ENCODE peak calls at places on chromosomes 3 and 15, in six cellular contexts. L is tibial nerve, K is ovary, Y is right lobe of liver, P is sigmoid colon, G is esophagus muscularis mucosa. Q is an unnamed sample.
A peak's percentile ranks its signal among the peaks of the same experiment; 100 is the strongest.

GRCh38 chr3:102979682-102980378 is 545.0 kb downstream of the ZPLD1 start:
- DNase-seq in Y (peak; percentile 40), K (peak; percentile 81), L (peak; percentile 67), P (peak; percentile 94), G (no peak), Q (peak; percentile 7)

GRCh38 chr15:36373549-36373948 is 205.9 kb upstream of the CDIN1 start:
- DNase-seq in G (no peak), Y (no peak), L (no peak), K (no peak), P (no peak), Q (no peak)

GRCh38 chr3:170469151-170470062 is 50.7 kb downstream of the CLDN11 start:
- DNase-seq in G (peak; percentile 68), L (no peak), Y (no peak), P (peak; percentile 70), K (no peak), Q (no peak)

GRCh38 chr3:55167586-55168317 is 239.9 kb upstream of the LRTM1 start:
- DNase-seq in L (no peak), K (no peak), Y (no peak), G (peak; percentile 2), P (no peak), Q (no peak)

GRCh38 chr3:102038477-102039142 is 189.3 kb downstream of the NFKBIZ start:
- DNase-seq in Y (no peak), L (no peak), G (no peak), K (no peak), P (no peak), Q (no peak)

GRCh38 chr3:42772670-42773408 is at the start of gene CCDC13:
- DNase-seq in K (peak; percentile 92), P (peak; percentile 97), Y (peak; percentile 96), L (peak; percentile 88), G (peak; percentile 98), Q (peak; percentile 52)

GRCh38 chr15:29656636-29657475 is 165.4 kb downstream of the TJP1 start:
- DNase-seq in L (no peak), K (no peak), Y (peak; percentile 35), G (no peak), P (no peak), Q (no peak)

GRCh38 chr3:23648326-23648964 is 157.3 kb upstream of the UBE2E1 start:
- DNase-seq in P (no peak), G (peak; percentile 62), L (no peak), Y (no peak), K (no peak), Q (no peak)

GRCh38 chr15:79088426-79089205 is 2.0 kb downstream of the RASGRF1 start:
- DNase-seq in P (no peak), G (no peak), L (no peak), Y (no peak), K (no peak), Q (no peak)

GRCh38 chr15:36757189-36757814 is 177.9 kb downstream of the CDIN1 start:
- DNase-seq in G (no peak), Y (no peak), P (no peak), K (no peak), L (no peak), Q (peak; percentile 25)

GRCh38 chr3:158631986-158632385 is 12.3 kb upstream of the GFM1 start:
- DNase-seq in G (no peak), P (no peak), L (no peak), Y (no peak), K (no peak), Q (no peak)
- TF ChIP-seq POLR2A in G (no peak), P (no peak), L (no peak), Y (no peak), K (no peak), Q (no peak)

DNA sequence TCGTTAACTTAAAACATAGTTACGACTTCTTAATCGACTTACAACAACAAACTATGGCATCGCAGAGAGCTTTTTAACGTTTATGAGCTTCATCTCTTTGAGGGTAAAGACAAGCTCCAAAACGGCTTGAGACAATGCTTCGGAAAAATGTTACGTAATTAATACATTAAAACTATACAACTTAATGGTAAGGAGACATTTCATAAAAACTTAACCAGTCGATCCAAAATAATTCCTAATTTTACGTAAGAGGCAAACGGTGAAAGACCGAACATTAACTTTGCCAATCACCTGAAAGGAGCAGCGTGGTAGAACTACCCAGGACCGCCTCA is 1.1 kb downstream of the NAA50 start:
- DNase-seq in L (no peak), Y (no peak), K (no peak), G (no peak), P (no peak), Q (no peak)
- TF ChIP-seq POLR2A in L (no peak), Y (no peak), K (no peak), G (no peak), P (no peak), Q (no peak)

DNA sequence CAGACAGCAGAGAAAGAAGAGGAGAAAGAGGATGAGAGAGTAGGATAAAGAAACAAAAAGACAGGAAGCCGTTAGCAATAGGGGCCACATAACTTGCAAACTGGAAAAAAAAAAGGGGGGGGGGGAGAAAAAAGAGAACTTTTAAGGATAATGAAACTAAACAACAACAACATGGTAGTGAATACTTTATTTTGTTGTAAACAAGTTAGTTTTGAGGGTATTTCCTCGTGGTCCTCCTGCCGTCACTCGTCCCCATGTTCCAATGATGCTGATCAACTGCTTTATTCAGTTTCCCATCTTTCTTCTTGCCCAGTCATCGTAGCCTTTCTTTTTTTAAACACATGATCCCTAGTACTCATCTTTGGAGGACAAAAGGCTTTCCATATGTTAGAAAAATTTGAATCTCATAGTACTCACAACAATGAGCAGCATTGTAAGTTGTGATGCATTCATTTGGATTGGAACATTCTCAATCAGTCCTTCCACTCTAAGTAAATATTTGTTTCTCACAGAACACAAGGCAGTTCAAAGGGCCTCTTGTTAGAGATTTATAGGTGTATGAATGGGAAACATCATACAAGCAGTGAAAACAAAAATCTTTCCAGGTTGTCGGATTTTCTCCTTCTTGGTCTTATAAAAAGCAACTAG is 8.5 kb downstream of the TM4SF1 start:
- DNase-seq in L (no peak), Y (no peak), P (no peak), G (no peak), K (no peak), Q (no peak)
- TF ChIP-seq POLR2A in L (no peak), Y (no peak), P (no peak), G (no peak), K (no peak), Q (no peak)

GRCh38 chr15:75206006-75206405 is 4.3 kb downstream of the C15orf39 start:
- DNase-seq in L (no peak), Y (no peak), G (no peak), K (no peak), P (no peak), Q (no peak)

GRCh38 chr15:75205064-75205395 is 3.3 kb downstream of the C15orf39 start:
- DNase-seq in Y (no peak), K (no peak), G (no peak), L (no peak), P (no peak), Q (no peak)

GRCh38 chr15:75207618-75208500 is 6.2 kb downstream of the C15orf39 start:
- DNase-seq in L (no peak), Y (no peak), K (no peak), P (no peak), G (no peak), Q (no peak)

GRCh38 chr15:75208501-75209288 is 7.0 kb downstream of the C15orf39 start:
- DNase-seq in K (no peak), Y (no peak), L (no peak), P (no peak), G (no peak), Q (no peak)

DNA sequence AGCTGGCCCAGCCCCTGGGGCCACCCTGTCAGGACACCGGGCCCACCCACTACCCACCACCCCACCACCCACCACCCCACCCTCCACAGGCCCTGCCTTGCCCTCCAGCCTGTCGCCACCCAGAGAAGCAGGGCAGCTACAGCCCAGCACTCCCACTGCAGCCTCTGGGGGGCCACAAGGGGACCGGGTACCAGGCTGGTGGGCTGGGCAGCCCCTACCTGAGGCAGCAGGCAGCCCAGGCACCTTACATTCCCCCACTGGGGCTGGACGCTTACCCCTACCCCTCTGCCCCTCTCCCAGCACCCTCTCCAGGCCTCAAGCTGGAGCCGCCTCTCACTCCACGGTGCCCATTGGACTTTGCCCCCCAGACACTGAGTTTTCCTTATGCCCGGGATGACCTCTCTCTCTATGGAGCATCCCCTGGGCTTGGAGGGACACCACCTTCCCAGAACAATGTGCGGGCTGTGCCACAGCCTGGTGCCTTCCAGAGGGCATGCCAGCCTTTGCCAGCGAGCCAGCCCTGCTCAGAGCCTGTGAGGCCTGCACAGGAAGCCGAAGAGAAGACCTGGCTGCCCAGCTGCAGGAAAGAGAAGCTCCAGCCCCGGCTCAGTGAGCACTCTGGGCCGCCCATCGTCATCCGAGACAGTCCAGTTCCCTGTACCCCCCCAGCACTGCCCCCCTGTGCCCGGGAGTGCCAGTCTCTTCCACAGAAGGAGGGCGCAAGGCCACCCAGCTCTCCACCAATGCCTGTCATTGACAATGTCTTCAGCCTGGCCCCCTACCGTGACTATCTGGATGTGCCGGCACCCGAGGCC is 5.3 kb downstream of the C15orf39 start:
- DNase-seq in G (no peak), K (no peak), Y (no peak), L (no peak), P (no peak), Q (no peak)
- TF ChIP-seq POLR2A in G (no peak), K (no peak), Y (no peak), L (no peak), P (no peak), Q (no peak)

GRCh38 chr3:33663042-33663441 is 55.0 kb downstream of the CLASP2 start:
- DNase-seq in L (no peak), K (no peak), G (no peak), P (no peak), Y (no peak), Q (no peak)

GRCh38 chr3:33658039-33658438 is 60.0 kb downstream of the CLASP2 start:
- DNase-seq in K (no peak), G (no peak), L (no peak), Y (no peak), P (no peak), Q (no peak)

GRCh38 chr3:33660035-33660434 is 58.0 kb downstream of the CLASP2 start:
- DNase-seq in G (no peak), Y (no peak), L (no peak), P (no peak), K (no peak), Q (no peak)

GRCh38 chr3:33664195-33664594 is 53.9 kb downstream of the CLASP2 start:
- DNase-seq in K (no peak), L (no peak), G (no peak), Y (no peak), P (no peak), Q (peak; percentile 21)

GRCh38 chr3:33658971-33659848 is 58.8 kb downstream of the CLASP2 start:
- DNase-seq in K (peak; percentile 66), G (no peak), L (peak; percentile 47), P (peak; percentile 85), Y (peak; percentile 62), Q (peak; percentile 30)
- TF ChIP-seq POLR2A in K (no peak), G (no peak), L (peak; percentile 9), P (peak; percentile 69), Y (no peak), Q (no peak)

GRCh38 chr3:49164983-49165720 is 979 bp downstream of the CCDC71 start:
- DNase-seq in Y (no peak), G (no peak), P (no peak), L (no peak), K (no peak), Q (no peak)
- TF ChIP-seq POLR2A in Y (no peak), G (no peak), P (no peak), L (no peak), K (no peak), Q (no peak)

GRCh38 chr3:124814620-124815421 is 72.3 kb downstream of the ITGB5 start:
- DNase-seq in P (no peak), L (no peak), G (no peak), K (no peak), Y (peak; percentile 57), Q (no peak)
- TF ChIP-seq POLR2A in P (no peak), L (no peak), G (no peak), K (no peak), Y (peak; percentile 49), Q (no peak)

Q was measured in H54.